ENCODE peak calls at places on chromosomes 16 and 17, in four cellular contexts. W is foreskin keratinocyte; O is lower lobe of right lung; J is CD8-positive, alpha-beta T cell. Q is an unnamed sample.

GRCh38 chr16:58419241-58420012 is 27.2 kb downstream of the GINS3 start:
- DNase-seq in W (no peak), O (no peak), J (no peak), Q (no peak)

GRCh38 chr17:61461586-61461966 is 9.4 kb downstream of the TBX4 start:
- DNase-seq in O (no peak), W (no peak), J (no peak), Q (no peak)

GRCh38 chr17:10357768-10358167 is 15.0 kb downstream of the MYH13 start:
- DNase-seq in J (no peak), W (no peak), O (no peak), Q (no peak)

GRCh38 chr17:27352481-27353460 is 58.9 kb downstream of the WSB1 start:
- DNase-seq in W (no peak), O (no peak), J (no peak), Q (no peak)

GRCh38 chr17:21215935-21216334 is 2.0 kb upstream of the TMEM11 start:
- DNase-seq in W (peak; percentile 63), O (no peak), J (no peak), Q (no peak)

GRCh38 chr16:1125471-1125870 is 27.4 kb upstream of the CACNA1H start:
- DNase-seq in J (no peak), W (no peak), O (no peak), Q (no peak)

GRCh38 chr17:9435165-9435564 is 140.5 kb downstream of the STX8 start:
- DNase-seq in J (no peak), O (no peak), W (no peak), Q (no peak)

GRCh38 chr16:55255890-55256289 is 68.1 kb upstream of the IRX6 start:
- DNase-seq in O (no peak), W (no peak), J (no peak), Q (no peak)

GRCh38 chr17:1853698-1854097 is 23.9 kb downstream of the RPA1 start:
- DNase-seq in J (no peak), W (no peak), O (no peak), Q (no peak)

GRCh38 chr17:11389583-11389982 is 148.6 kb downstream of the SHISA6 start:
- DNase-seq in O (no peak), J (no peak), W (no peak), Q (no peak)

GRCh38 chr17:1713878-1714487 is 3.8 kb upstream of the TLCD2 start:
- DNase-seq in W (no peak), J (no peak), O (peak; percentile 58), Q (no peak)

GRCh38 chr16:27748868-27749546 is 199.1 kb downstream of the KATNIP start:
- DNase-seq in W (peak; percentile 75), J (no peak), O (peak; percentile 47), Q (no peak)
- TF ChIP-seq CTCF in W (peak; percentile 6), J (no peak), O (peak; percentile 22), Q (peak; percentile 47)

GRCh38 chr17:29933379-29933778 is 3.4 kb upstream of the SSH2 start:
- DNase-seq in O (no peak), J (no peak), W (peak; percentile 31), Q (no peak)
- TF ChIP-seq CTCF in O (no peak), J (no peak), W (peak; percentile 62), Q (no peak)

GRCh38 chr17:7549401-7550055 is 670 bp downstream of the TNFSF12 start:
- DNase-seq in O (peak; percentile 75), W (no peak), J (no peak), Q (no peak)
- TF ChIP-seq CTCF in O (peak; percentile 0), W (no peak), J (no peak), Q (no peak)

GRCh38 chr17:46013502-46014165 is 14.6 kb downstream of the STH start:
- DNase-seq in J (no peak), W (peak; percentile 41), O (no peak), Q (no peak)
- TF ChIP-seq CTCF in J (no peak), W (no peak), O (no peak), Q (no peak)

GRCh38 chr17:83082435-83082834 is 3.0 kb downstream of the METRNL start:
- DNase-seq in W (no peak), J (no peak), O (no peak), Q (no peak)

GRCh38 chr17:83084621-83085056 is 5.2 kb downstream of the METRNL start:
- DNase-seq in O (peak; percentile 91), J (no peak), W (no peak), Q (no peak)

GRCh38 chr17:83082899-83083367 is 3.5 kb downstream of the METRNL start:
- DNase-seq in O (no peak), W (no peak), J (no peak), Q (no peak)

GRCh38 chr17:83084214-83084613 is 4.8 kb downstream of the METRNL start:
- DNase-seq in J (no peak), W (no peak), O (no peak), Q (no peak)

GRCh38 chr17:83083368-83084201 is 4.2 kb downstream of the METRNL start:
- DNase-seq in J (peak; percentile 46), O (no peak), W (peak; percentile 78), Q (no peak)
- TF ChIP-seq CTCF in J (no peak), O (no peak), W (no peak), Q (no peak)

GRCh38 chr17:35981908-35982330 is 622 bp upstream of the CCL16 start:
- DNase-seq in W (no peak), J (no peak), O (no peak), Q (peak; percentile 44)
- TF ChIP-seq CTCF in W (no peak), J (no peak), O (no peak), Q (peak; percentile 30)

GRCh38 chr16:29811896-29812665 is at the start of gene PRRT2:
- DNase-seq in J (no peak), W (no peak), O (peak; percentile 73), Q (no peak)
- TF ChIP-seq CTCF in J (no peak), W (no peak), O (no peak), Q (no peak)

GRCh38 chr16:82344157-82344556 is 174.1 kb upstream of the MPHOSPH6 start:
- DNase-seq in W (no peak), J (no peak), O (no peak), Q (no peak)
- TF ChIP-seq CTCF in W (peak; percentile 57), J (no peak), O (peak; percentile 33), Q (peak; percentile 63)